ENCODE peak calls at places on chromosomes 12 and 14, in four cellular contexts. Y, T, Z and F are unnamed samples.

GRCh38 chr14:41607966-41608663 is 1.4 kb downstream of the LRFN5 start:
- DNase-seq in Y (peak), T (no peak), Z (no peak), F (peak)

GRCh38 chr12:68537571-68537970 is 73.1 kb upstream of the RAP1B start:
- DNase-seq in Y (no peak), T (no peak), Z (no peak), F (no peak)

GRCh38 chr14:24409956-24410355 is 11.2 kb downstream of the NYNRIN start:
- DNase-seq in Y (no peak), T (no peak), Z (no peak), F (no peak)

GRCh38 chr14:100336618-100337530 is 13.7 kb downstream of the SLC25A47 start:
- DNase-seq in Y (no peak), T (no peak), Z (no peak), F (no peak)

GRCh38 chr14:104142136-104143041 is 4.0 kb downstream of the KIF26A start:
- DNase-seq in Y (no peak), T (no peak), Z (no peak), F (no peak)

GRCh38 chr14:58832010-58832409 is 194.2 kb downstream of the DACT1 start:
- DNase-seq in Y (no peak), T (no peak), Z (no peak), F (no peak)

GRCh38 chr14:25233613-25234012 is 183.7 kb upstream of the STXBP6 start:
- DNase-seq in Y (no peak), T (no peak), Z (no peak), F (no peak)

GRCh38 chr12:108342985-108343384 is 3.9 kb upstream of the CMKLR1 start:
- DNase-seq in Y (no peak), T (no peak), Z (no peak), F (no peak)

GRCh38 chr12:92973614-92974013 is 44.5 kb upstream of the EEA1 start:
- DNase-seq in Y (no peak), T (peak), Z (no peak), F (no peak)

GRCh38 chr12:77746108-77746507 is 84.6 kb upstream of the NAV3 start:
- DNase-seq in Y (peak), T (no peak), Z (no peak), F (peak)

GRCh38 chr12:81819991-81820633 is 61.0 kb upstream of the PPFIA2 start:
- DNase-seq in Y (no peak), T (peak), Z (no peak), F (no peak)